ENCODE peak calls at places on chromosomes 5 and 9, in four cellular contexts. P, G, E and N are unnamed samples. For H3K9me3, the result is how much of the 10 kb centered on the place peaks cover.

GRCh38 chr9:18684608-18685317 is 210.8 kb downstream of the ADAMTSL1 start:
- DNase-seq in P (no peak), E (no peak), G (no peak), N (no peak)

GRCh38 chr9:131757549-131757948 is 17.7 kb upstream of the RAPGEF1 start:
- DNase-seq in P (no peak), E (no peak), G (no peak), N (no peak)

GRCh38 chr9:36166150-36166927 is 2.8 kb upstream of the CCIN start:
- DNase-seq in P (peak), G (peak), E (peak), N (peak)

GRCh38 chr5:133888625-133888991 is 79.8 kb downstream of the C5orf15 start:
- DNase-seq in P (no peak), E (no peak), G (no peak), N (no peak)

GRCh38 chr5:174750720-174751119 is 26.3 kb downstream of the MSX2 start:
- DNase-seq in G (no peak), P (no peak), E (no peak), N (no peak)

GRCh38 chr5:159345861-159346260 is 15.6 kb upstream of the IL12B start:
- DNase-seq in E (no peak), G (no peak), P (no peak), N (no peak)

GRCh38 chr5:4643960-4644359 is 496.2 kb upstream of the ADAMTS16 start:
- DNase-seq in E (no peak), P (no peak), G (no peak), N (no peak)

GRCh38 chr5:139817970-139818369 is 22.4 kb downstream of the PSD2 start:
- DNase-seq in G (no peak), P (no peak), E (no peak), N (no peak)

GRCh38 chr5:137595680-137596079 is 96.6 kb upstream of the SPOCK1 start:
- DNase-seq in G (no peak), E (no peak), P (no peak), N (no peak)

GRCh38 chr5:143245929-143246561 is 157.4 kb downstream of the NR3C1 start:
- DNase-seq in P (no peak), E (peak), G (peak), N (peak)

GRCh38 chr9:104780796-104781395 is 17.0 kb downstream of the NIPSNAP3B start:
- DNase-seq in G (peak), P (no peak), E (no peak), N (peak)

GRCh38 chr9:95516736-95517558 is at the start of gene PTCH1:
- DNase-seq in E (no peak), P (peak), G (peak), N (peak)

GRCh38 chr9:94161673-94162072 is 77.4 kb downstream of the PTPDC1 start:
- DNase-seq in G (no peak), E (no peak), P (peak), N (no peak)

GRCh38 chr9:4196886-4197285 is 103.0 kb downstream of the GLIS3 start:
- DNase-seq in G (no peak), E (no peak), P (no peak), N (peak)

GRCh38 chr9:87269777-87270176 is 227.9 kb upstream of the DAPK1 start:
- DNase-seq in E (no peak), G (no peak), P (no peak), N (no peak)
- H3K9ac ChIP-seq in E (no peak), G (no peak), P (no peak), N (no peak)

GRCh38 chr9:83937861-83938455 is 16.7 kb upstream of the KIF27 start:
- DNase-seq in E (peak), G (peak), P (peak), N (peak)
- TF ChIP-seq JUN in E (no peak), G (no peak), P (no peak), N (no peak)

DNA sequence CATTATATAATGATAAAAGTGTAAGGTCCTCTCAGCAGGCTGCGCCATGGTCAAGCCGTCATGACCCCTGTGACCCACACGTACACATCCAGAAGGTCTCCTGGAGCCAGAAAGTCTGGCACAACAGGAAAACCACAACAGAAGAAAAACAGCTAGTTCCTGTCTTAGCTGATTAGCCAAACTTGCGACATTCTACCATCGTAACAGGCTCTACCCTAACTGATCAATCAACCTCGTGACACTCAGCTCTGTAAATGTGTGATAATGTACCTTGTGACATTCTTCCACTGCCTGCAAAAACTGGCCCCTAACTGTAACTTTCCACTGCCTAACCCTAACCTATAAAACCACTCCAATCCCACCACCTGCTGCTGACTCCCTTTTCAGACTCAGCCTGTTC is 316.4 kb upstream of the TUSC1 start:
- DNase-seq in E (no peak), G (no peak), P (no peak), N (peak)
- H3K9me3 ChIP-seq in E (half or more), G (under half), P (under half), N (under half)

GRCh38 chr5:181218795-181219124 is 4.3 kb upstream of the TRIM41 start:
- DNase-seq in P (no peak), E (no peak), G (peak), N (no peak)

GRCh38 chr5:181217805-181218065 is 5.3 kb upstream of the TRIM41 start:
- DNase-seq in P (no peak), G (no peak), E (no peak), N (no peak)

GRCh38 chr5:181219262-181220177 is 3.6 kb upstream of the TRIM41 start:
- DNase-seq in P (no peak), E (no peak), G (no peak), N (no peak)

GRCh38 chr5:181215997-181216982 is 6.8 kb upstream of the TRIM41 start:
- DNase-seq in E (no peak), P (no peak), G (peak), N (no peak)

DNA sequence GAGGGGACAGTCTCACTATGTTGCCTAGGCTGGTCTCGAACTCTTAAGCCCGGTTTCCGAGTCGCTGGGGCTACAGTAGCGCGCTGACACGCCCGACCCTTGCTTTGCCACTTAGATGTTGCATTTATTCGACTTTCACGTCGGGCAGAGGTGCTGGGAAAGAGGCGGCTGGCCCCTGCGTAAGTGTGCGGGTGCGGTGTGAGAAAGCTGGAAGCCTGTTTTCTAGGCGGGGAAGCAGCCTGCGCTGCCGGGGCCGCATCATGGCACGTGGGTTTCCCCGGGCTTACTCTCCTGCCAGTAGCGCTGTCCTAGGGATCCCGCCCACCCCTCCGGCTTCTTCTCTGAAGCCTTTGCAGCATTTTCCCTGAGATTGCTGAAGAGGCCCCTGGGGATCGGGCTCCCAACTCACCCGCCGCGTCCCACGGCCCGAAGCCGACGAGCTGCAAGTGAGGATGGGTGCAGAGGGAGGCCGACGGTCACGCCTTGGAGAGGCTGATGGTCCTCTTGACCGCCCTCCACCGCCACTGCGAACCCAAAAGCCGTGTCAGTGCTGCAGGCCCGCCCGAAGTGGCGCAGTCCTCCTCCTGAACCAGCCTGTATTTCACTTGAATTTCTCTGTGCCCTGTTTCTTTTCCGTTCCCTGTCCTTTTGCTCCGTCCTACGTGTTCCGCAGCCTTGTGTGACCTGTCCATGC is 5.8 kb upstream of the TRIM41 start:
- DNase-seq in P (peak), E (no peak), G (peak), N (peak)
- H3K9ac ChIP-seq in P (no peak), E (no peak), G (peak), N (no peak)

DNA sequence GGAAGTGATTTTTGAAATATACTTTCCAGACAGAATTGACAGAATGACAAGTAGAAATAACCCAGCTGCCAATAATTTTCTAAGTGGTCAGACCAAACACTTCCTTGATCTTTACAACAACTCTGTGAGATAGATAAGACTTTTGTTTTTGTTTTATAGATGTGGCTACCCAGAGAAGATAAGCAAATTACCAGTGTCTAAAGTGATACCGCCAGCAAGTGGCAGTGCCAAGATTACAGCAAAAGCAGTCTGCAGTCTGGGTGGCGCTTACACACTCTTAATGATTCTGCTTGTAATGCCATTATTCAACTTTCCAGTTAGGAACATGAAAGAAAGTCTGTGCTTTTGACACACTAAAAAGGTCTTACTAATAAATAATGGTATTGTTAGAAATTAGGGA is 92.1 kb downstream of the HCN1 start:
- DNase-seq in P (no peak), E (no peak), G (no peak), N (no peak)
- TF ChIP-seq JUN in P (no peak), E (no peak), G (no peak), N (no peak)

GRCh38 chr9:137985637-137986071 is 108.1 kb downstream of the CACNA1B start:
- DNase-seq in E (no peak), P (no peak), G (no peak), N (no peak)

GRCh38 chr9:137984520-137985257 is 107.1 kb downstream of the CACNA1B start:
- DNase-seq in G (no peak), P (no peak), E (no peak), N (no peak)

GRCh38 chr9:137988051-137988450 is 110.5 kb downstream of the CACNA1B start:
- DNase-seq in P (peak), G (no peak), E (no peak), N (no peak)

GRCh38 chr9:137987244-137988030 is 109.9 kb downstream of the CACNA1B start:
- DNase-seq in P (peak), G (no peak), E (no peak), N (no peak)

GRCh38 chr9:137986268-137987099 is 108.9 kb downstream of the CACNA1B start:
- DNase-seq in G (no peak), E (no peak), P (peak), N (no peak)
- H3K9me3 ChIP-seq in G (under half), E (under half), P (half or more), N (under half)